ENCODE peak calls at places on chromosomes 2 and 18, in seven cellular contexts. P is NCI-H2029 treated with DMSO at 0.1 percent for 48 hours, I is left ventricle myocardium superior, N is H54, R is mesothelial cell of epicardium, E is cardiac fibroblast, Q is glutamatergic neuron. C is an unnamed sample.
A peak's percentile ranks its signal among the peaks of the same experiment; 100 is the strongest.

GRCh38 chr2:25588576-25588975 is 84.8 kb downstream of the DTNB start:
- DNase-seq in P (no peak), I (no peak), N (no peak), R (no peak), E (no peak), Q (no peak), C (no peak)

GRCh38 chr2:242038928-242039341 is 169.4 kb downstream of the RTP5 start:
- DNase-seq in P (no peak), I (no peak), N (no peak), R (no peak), E (no peak), Q (no peak), C (no peak)

GRCh38 chr18:25329783-25330182 is 22.2 kb downstream of the ZNF521 start:
- DNase-seq in P (no peak), I (no peak), N (no peak), R (no peak), E (no peak), Q (no peak), C (no peak)

GRCh38 chr2:70906439-70907018 is 29.2 kb upstream of the ATP6V1B1 start:
- DNase-seq in P (no peak), I (no peak), N (no peak), R (no peak), E (no peak), Q (no peak), C (no peak)

GRCh38 chr2:28516950-28517349 is 21.1 kb downstream of the PLB1 start:
- DNase-seq in P (no peak), I (no peak), N (no peak), R (no peak), E (no peak), Q (no peak), C (no peak)

GRCh38 chr2:221106241-221106640 is 465.9 kb downstream of the EPHA4 start:
- DNase-seq in P (peak; percentile 7), I (no peak), N (no peak), R (no peak), E (no peak), Q (no peak), C (no peak)

GRCh38 chr2:155223781-155224406 is 525.4 kb downstream of the KCNJ3 start:
- DNase-seq in P (peak; percentile 16), I (no peak), N (no peak), R (no peak), E (peak; percentile 13), Q (no peak), C (no peak)

GRCh38 chr18:48027401-48027931 is 97.0 kb upstream of the SMAD2 start:
- DNase-seq in P (no peak), I (no peak), N (no peak), R (no peak), E (no peak), Q (no peak), C (no peak)

GRCh38 chr2:22890142-22890541 is 494.8 kb upstream of the KLHL29 start:
- DNase-seq in P (no peak), I (no peak), N (no peak), R (no peak), E (no peak), Q (peak; percentile 49), C (no peak)

GRCh38 chr2:42971947-42972736 is 179.8 kb upstream of the HAAO start:
- DNase-seq in P (no peak), I (no peak), N (no peak), R (no peak), E (peak; percentile 33), Q (no peak), C (no peak)

GRCh38 chr2:219748673-219749570 is 121.5 kb downstream of the SLC4A3 start:
- DNase-seq in P (no peak), I (no peak), N (no peak), R (no peak), E (no peak), Q (no peak), C (no peak)

GRCh38 chr2:195501746-195502145 is 155.3 kb upstream of the SLC39A10 start:
- DNase-seq in P (no peak), I (no peak), N (no peak), R (no peak), E (no peak), Q (no peak), C (no peak)

GRCh38 chr18:44725300-44726096 is 44.8 kb downstream of the SETBP1 start:
- DNase-seq in P (no peak), I (no peak), N (no peak), R (no peak), E (peak; percentile 76), Q (no peak), C (peak; percentile 61)

GRCh38 chr2:101127319-101128056 is 23.7 kb downstream of the TBC1D8 start:
- DNase-seq in P (no peak), I (no peak), N (no peak), R (no peak), E (no peak), Q (no peak), C (no peak)

GRCh38 chr2:102051659-102052366 is 60.1 kb downstream of the IL1R2 start:
- DNase-seq in P (no peak), I (no peak), N (no peak), R (no peak), E (peak; percentile 62), Q (no peak), C (no peak)

GRCh38 chr2:61055557-61055956 is 10.1 kb upstream of the SANBR start:
- DNase-seq in P (no peak), I (no peak), N (no peak), R (no peak), E (no peak), Q (no peak), C (no peak)

GRCh38 chr2:128563348-128563687 is 244.7 kb upstream of the HS6ST1 start:
- DNase-seq in P (no peak), I (peak; percentile 72), N (no peak), R (no peak), E (peak; percentile 86), Q (no peak), C (peak; percentile 73)

GRCh38 chr2:12223732-12224131 is 477.3 kb downstream of the LPIN1 start:
- DNase-seq in P (no peak), I (no peak), N (no peak), R (no peak), E (no peak), Q (no peak), C (no peak)

GRCh38 chr2:18117592-18117991 is 239.1 kb downstream of the KCNS3 start:
- DNase-seq in P (peak; percentile 6), I (no peak), N (peak; percentile 15), R (no peak), E (peak; percentile 44), Q (peak; percentile 33), C (no peak)

GRCh38 chr2:17646096-17646554 is 105.6 kb downstream of the VSNL1 start:
- DNase-seq in P (peak; percentile 25), I (no peak), N (peak; percentile 33), R (no peak), E (peak; percentile 92), Q (no peak), C (no peak)

GRCh38 chr2:118969025-118969733 is 27.2 kb downstream of the MARCO start:
- DNase-seq in P (no peak), I (no peak), N (no peak), R (no peak), E (no peak), Q (no peak), C (no peak)

GRCh38 chr18:43970656-43971055 is 693.4 kb upstream of the SYT4 start:
- DNase-seq in P (no peak), I (no peak), N (no peak), R (no peak), E (no peak), Q (no peak), C (no peak)

GRCh38 chr2:47950340-47951280 is 44.3 kb upstream of the FBXO11 start:
- DNase-seq in P (no peak), I (no peak), N (no peak), R (no peak), E (peak; percentile 13), Q (no peak), C (no peak)

GRCh38 chr2:133657591-133657990 is 89.3 kb upstream of the NCKAP5 start:
- DNase-seq in P (no peak), I (no peak), N (no peak), R (no peak), E (peak; percentile 93), Q (no peak), C (no peak)

GRCh38 chr2:182559623-182560022 is 132.8 kb upstream of the PDE1A start:
- DNase-seq in P (no peak), I (no peak), N (peak; percentile 5), R (no peak), E (peak; percentile 48), Q (no peak), C (no peak)

GRCh38 chr18:6315556-6316331 is 99.0 kb downstream of the L3MBTL4 start:
- DNase-seq in P (no peak), I (no peak), N (no peak), R (no peak), E (no peak), Q (no peak), C (no peak)

GRCh38 chr18:23547306-23547705 is 39.0 kb downstream of the NPC1 start:
- DNase-seq in P (no peak), I (no peak), N (no peak), R (no peak), E (no peak), Q (no peak), C (no peak)

GRCh38 chr2:165576409-165576808 is 106.9 kb downstream of the CSRNP3 start:
- DNase-seq in P (no peak), I (no peak), N (no peak), R (no peak), E (no peak), Q (no peak), C (no peak)

GRCh38 chr2:152222975-152223638 is 47.5 kb upstream of the STAM2 start:
- DNase-seq in P (peak; percentile 64), I (peak; percentile 62), N (no peak), R (no peak), E (peak; percentile 92), Q (no peak), C (peak; percentile 60)

GRCh38 chr2:20539776-20540586 is 93.1 kb downstream of the RHOB start:
- DNase-seq in P (no peak), I (no peak), N (no peak), R (no peak), E (peak; percentile 23), Q (no peak), C (peak; percentile 36)

GRCh38 chr2:187319441-187320108 is 128.5 kb downstream of the CALCRL start:
- DNase-seq in P (no peak), I (no peak), N (no peak), R (no peak), E (peak; percentile 72), Q (no peak), C (no peak)

GRCh38 chr2:48993576-48993975 is 160.7 kb downstream of the FSHR start:
- DNase-seq in P (no peak), I (no peak), N (no peak), R (no peak), E (no peak), Q (no peak), C (no peak)

GRCh38 chr2:168850846-168851245 is 39.4 kb downstream of the SPC25 start:
- DNase-seq in P (no peak), I (no peak), N (no peak), R (no peak), E (no peak), Q (no peak), C (no peak)

GRCh38 chr2:238727585-238728321 is 120.1 kb upstream of the TWIST2 start:
- DNase-seq in P (no peak), I (peak; percentile 63), N (no peak), R (no peak), E (peak; percentile 60), Q (no peak), C (peak; percentile 57)

GRCh38 chr2:136134126-136134525 is 16.2 kb upstream of the CXCR4 start:
- DNase-seq in P (no peak), I (no peak), N (no peak), R (no peak), E (no peak), Q (no peak), C (no peak)

GRCh38 chr2:11585071-11585470 is 51.2 kb downstream of the GREB1 start:
- DNase-seq in P (no peak), I (no peak), N (no peak), R (no peak), E (no peak), Q (no peak), C (no peak)

GRCh38 chr2:234395801-234396478 is 100.9 kb downstream of the ARL4C start:
- DNase-seq in P (peak; percentile 87), I (no peak), N (no peak), R (no peak), E (no peak), Q (peak; percentile 61), C (no peak)